ENCODE peak calls at places on chromosomes 11 and 22, in eight cellular contexts. P, G, R, Z, C, A, I and W are unnamed samples.

GRCh38 chr11:128705124-128705920 is 11.4 kb downstream of the FLI1 start:
- DNase-seq in P (no peak), G (no peak), R (no peak), Z (no peak), C (no peak), A (no peak), I (peak), W (no peak)

GRCh38 chr11:2308713-2309112 is 6.9 kb downstream of the TSPAN32 start:
- DNase-seq in P (no peak), G (no peak), R (no peak), Z (no peak), C (no peak), A (no peak), I (no peak), W (no peak)

GRCh38 chr11:71269603-71270511 is 17.5 kb upstream of the SHANK2 start:
- DNase-seq in P (no peak), G (no peak), R (no peak), Z (peak), C (no peak), A (no peak), I (no peak), W (no peak)

GRCh38 chr11:12281571-12282478 is 95.5 kb upstream of the PARVA start:
- DNase-seq in P (peak), G (peak), R (peak), Z (peak), C (peak), A (peak), I (peak), W (no peak)

GRCh38 chr11:48237727-48238126 is 7.2 kb upstream of the OR4X2 start:
- DNase-seq in P (no peak), G (no peak), R (no peak), Z (no peak), C (no peak), A (no peak), I (no peak), W (no peak)

GRCh38 chr11:113647856-113648255 is 58.3 kb downstream of the TMPRSS5 start:
- DNase-seq in P (no peak), G (no peak), R (no peak), Z (no peak), C (peak), A (no peak), I (no peak), W (no peak)

GRCh38 chr11:22711880-22712279 is 45.5 kb downstream of the GAS2 start:
- DNase-seq in P (no peak), G (no peak), R (peak), Z (no peak), C (no peak), A (no peak), I (no peak), W (no peak)

GRCh38 chr22:19820880-19821522 is 33.7 kb downstream of the GNB1L start:
- DNase-seq in P (no peak), G (peak), R (no peak), Z (no peak), C (no peak), A (no peak), I (no peak), W (no peak)

GRCh38 chr22:42277988-42278776 is 7.7 kb upstream of the TCF20 start:
- DNase-seq in P (no peak), G (no peak), R (no peak), Z (no peak), C (peak), A (no peak), I (no peak), W (no peak)

GRCh38 chr11:9568854-9569587 is 4.4 kb upstream of the WEE1 start:
- DNase-seq in P (no peak), G (no peak), R (peak), Z (no peak), C (peak), A (no peak), I (no peak), W (no peak)